ENCODE peak calls at places on chromosomes 12 and 14, in four cellular contexts. I is IMR-90, B is MM.1S, W is neural progenitor cell. E is an unnamed sample.

GRCh38 chr14:83425138-83425537 is 1891.5 kb upstream of the SEL1L start:
- DNase-seq in I (peak), B (no peak), W (no peak), E (no peak)

GRCh38 chr12:63802012-63802608 is 22.4 kb downstream of the RXYLT1 start:
- DNase-seq in I (peak), B (peak), W (peak), E (peak)

GRCh38 chr12:13661005-13661887 is 320.2 kb downstream of the GRIN2B start:
- DNase-seq in I (peak), B (peak), W (peak), E (peak)

GRCh38 chr14:84988391-84988790 is 541.6 kb upstream of the FLRT2 start:
- DNase-seq in I (no peak), B (no peak), W (no peak), E (no peak)

GRCh38 chr12:4833053-4833452 is 76.7 kb upstream of the KCNA1 start:
- DNase-seq in I (no peak), B (no peak), W (no peak), E (no peak)

GRCh38 chr12:63450821-63451220 is 217.5 kb downstream of the DPY19L2 start:
- DNase-seq in I (no peak), B (no peak), W (no peak), E (peak)

GRCh38 chr12:116591608-116592115 is 32.5 kb downstream of the MAP1LC3B2 start:
- DNase-seq in I (peak), B (no peak), W (no peak), E (no peak)

GRCh38 chr14:68727315-68728078 is 65.4 kb downstream of the ZFP36L1 start:
- DNase-seq in I (no peak), B (no peak), W (no peak), E (no peak)

GRCh38 chr14:105484069-105484996 is 2.4 kb upstream of the CRIP1 start:
- DNase-seq in I (no peak), B (no peak), W (peak), E (no peak)

GRCh38 chr14:33165144-33165925 is 226.7 kb downstream of the NPAS3 start:
- DNase-seq in I (no peak), B (no peak), W (peak), E (peak)

GRCh38 chr14:105315941-105316562 is 1.5 kb downstream of the PACS2 start:
- DNase-seq in I (no peak), B (no peak), W (no peak), E (no peak)

GRCh38 chr14:91095178-91095577 is 18.7 kb upstream of the DGLUCY start:
- DNase-seq in I (no peak), B (no peak), W (no peak), E (no peak)
- H3K27ac ChIP-seq in I (no peak), B (no peak), W (no peak), E (no peak)

DNA sequence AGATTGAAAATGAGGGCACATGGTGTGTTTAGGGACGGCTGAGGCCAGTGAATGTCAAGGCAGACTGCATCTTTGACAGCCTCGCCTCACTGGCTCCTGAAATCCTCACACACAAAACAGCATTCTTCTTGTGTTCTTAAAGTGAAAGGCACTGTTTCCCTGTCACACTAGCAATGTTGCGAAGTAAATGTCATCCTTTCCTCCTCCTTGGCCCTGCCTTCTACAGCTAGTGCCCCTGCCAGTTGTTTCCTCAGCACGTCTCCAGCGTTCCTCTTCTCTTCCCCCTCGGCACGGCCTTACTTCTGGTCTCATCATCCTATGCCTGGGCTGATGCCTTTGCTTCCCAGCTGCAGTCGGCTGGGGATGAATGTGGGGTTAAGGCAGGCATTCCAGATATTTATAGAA is 129.4 kb upstream of the DNM1L start:
- DNase-seq in I (peak), B (no peak), W (peak), E (no peak)
- H3K4me2 ChIP-seq in I (peak), B (no peak), W (no peak), E (no peak)

GRCh38 chr12:88310069-88310468 is 168.0 kb downstream of the TMTC3 start:
- DNase-seq in I (peak), B (no peak), W (no peak), E (no peak)
- H3K27ac ChIP-seq in I (peak), B (no peak), W (no peak), E (no peak)

GRCh38 chr12:112116232-112117060 is 7.9 kb upstream of the NAA25 start:
- DNase-seq in I (peak), B (peak), W (peak), E (peak)

GRCh38 chr12:112115259-112116045 is 6.9 kb upstream of the NAA25 start:
- DNase-seq in I (no peak), B (no peak), W (no peak), E (no peak)

GRCh38 chr12:112121780-112122565 is 3.4 kb upstream of the TRAFD1 start:
- DNase-seq in I (peak), B (no peak), W (no peak), E (no peak)

GRCh38 chr12:112112423-112113132 is 4.0 kb upstream of the NAA25 start:
- DNase-seq in I (no peak), B (no peak), W (no peak), E (no peak)

DNA sequence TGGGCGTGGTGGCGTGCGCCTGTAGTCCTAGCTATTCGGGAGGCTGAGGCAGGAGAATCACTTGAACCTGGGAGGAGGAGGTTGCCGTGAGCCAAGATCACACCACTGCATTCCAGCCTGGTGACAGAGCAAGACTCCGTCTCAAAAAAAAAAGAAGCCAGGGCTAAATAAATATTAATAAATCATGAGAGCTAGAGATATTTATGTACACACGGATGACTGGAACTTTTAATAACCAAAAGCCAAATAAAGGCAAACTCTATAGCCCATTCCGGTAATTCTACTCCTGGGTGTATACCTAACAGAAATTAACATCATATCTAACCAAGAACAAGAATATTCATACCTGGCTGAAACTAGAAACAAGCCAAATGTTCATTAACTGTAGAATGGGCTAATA is 7.7 kb upstream of the TRAFD1 start:
- DNase-seq in I (no peak), B (no peak), W (no peak), E (no peak)
- H3K4me2 ChIP-seq in I (no peak), B (no peak), W (no peak), E (no peak)

GRCh38 chr12:2312156-2312555 is 259.4 kb downstream of the CACNA1C start:
- DNase-seq in I (no peak), B (no peak), W (no peak), E (no peak)
- H3K27ac ChIP-seq in I (peak), B (no peak), W (no peak), E (no peak)

DNA sequence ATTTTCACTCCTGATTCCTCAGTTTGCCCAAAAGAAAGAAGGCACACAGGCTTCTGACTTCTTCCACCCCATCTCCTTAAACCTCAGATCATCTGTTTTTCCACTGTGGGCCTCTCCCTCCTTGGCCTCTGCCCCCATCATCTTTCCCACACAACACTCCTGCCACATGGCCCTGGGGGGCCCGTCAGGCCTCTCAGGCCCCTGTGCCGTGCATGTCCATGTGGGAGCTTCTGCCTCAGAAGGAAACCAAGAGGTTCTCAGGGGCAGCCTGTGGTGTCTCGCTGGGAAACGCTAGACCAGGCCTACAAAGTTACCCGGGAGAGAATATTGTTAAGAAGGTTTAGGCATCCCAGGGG is 8.0 kb downstream of the KLHL33 start:
- DNase-seq in I (no peak), B (no peak), W (no peak), E (no peak)
- H3K4me2 ChIP-seq in I (no peak), B (peak), W (no peak), E (peak)

E was measured in Karpas-422.